ENCODE peak calls at places on chromosomes 16 and 17, in nine cellular contexts. One of them, this sample, is unnamed.

GRCh38 chr17:49373115-49373514 is 11.1 kb upstream of the ZNF652 start:
- DNase-seq in heart right ventricle: no peak
- DNase-seq in AG04449: no peak
- DNase-seq in CD4-positive, alpha-beta T cell: no peak
- DNase-seq in PC-9: no peak
- DNase-seq in GM23338: no peak
- DNase-seq in cardiac muscle cell: no peak
- DNase-seq in mucosa of descending colon: no peak
- DNase-seq in retinal pigment epithelial cell: no peak
- DNase-seq in this sample: no peak

GRCh38 chr17:32259596-32259995 is 6.0 kb upstream of the RHBDL3 start:
- DNase-seq in heart right ventricle: no peak
- DNase-seq in AG04449: no peak
- DNase-seq in CD4-positive, alpha-beta T cell: no peak
- DNase-seq in PC-9: no peak
- DNase-seq in GM23338: no peak
- DNase-seq in cardiac muscle cell: no peak
- DNase-seq in mucosa of descending colon: no peak
- DNase-seq in retinal pigment epithelial cell: no peak
- DNase-seq in this sample: no peak

GRCh38 chr17:77400445-77400870 is 259.7 kb downstream of the SEC14L1 start:
- DNase-seq in heart right ventricle: peak
- DNase-seq in AG04449: no peak
- DNase-seq in CD4-positive, alpha-beta T cell: peak
- DNase-seq in PC-9: no peak
- DNase-seq in GM23338: peak
- DNase-seq in cardiac muscle cell: peak
- DNase-seq in mucosa of descending colon: no peak
- DNase-seq in retinal pigment epithelial cell: no peak
- DNase-seq in this sample: peak

GRCh38 chr16:85612191-85612800 is 826 bp upstream of the GSE1 start:
- DNase-seq in heart right ventricle: peak
- DNase-seq in AG04449: peak
- DNase-seq in CD4-positive, alpha-beta T cell: no peak
- DNase-seq in PC-9: peak
- DNase-seq in GM23338: no peak
- DNase-seq in cardiac muscle cell: peak
- DNase-seq in mucosa of descending colon: peak
- DNase-seq in retinal pigment epithelial cell: peak
- DNase-seq in this sample: peak

GRCh38 chr17:20063665-20064648 is 54.8 kb downstream of the SPECC1 start:
- DNase-seq in heart right ventricle: peak
- DNase-seq in AG04449: peak
- DNase-seq in CD4-positive, alpha-beta T cell: no peak
- DNase-seq in PC-9: peak
- DNase-seq in GM23338: peak
- DNase-seq in cardiac muscle cell: no peak
- DNase-seq in mucosa of descending colon: peak
- DNase-seq in retinal pigment epithelial cell: peak
- DNase-seq in this sample: no peak

GRCh38 chr17:7977805-7978204 is 24.6 kb upstream of the GUCY2D start:
- DNase-seq in heart right ventricle: no peak
- DNase-seq in AG04449: no peak
- DNase-seq in CD4-positive, alpha-beta T cell: no peak
- DNase-seq in PC-9: no peak
- DNase-seq in GM23338: no peak
- DNase-seq in cardiac muscle cell: no peak
- DNase-seq in mucosa of descending colon: no peak
- DNase-seq in retinal pigment epithelial cell: no peak
- DNase-seq in this sample: no peak

GRCh38 chr17:17328251-17328650 is 25.1 kb downstream of the NT5M start:
- DNase-seq in heart right ventricle: no peak
- DNase-seq in AG04449: no peak
- DNase-seq in CD4-positive, alpha-beta T cell: no peak
- DNase-seq in PC-9: no peak
- DNase-seq in GM23338: no peak
- DNase-seq in cardiac muscle cell: no peak
- DNase-seq in mucosa of descending colon: no peak
- DNase-seq in retinal pigment epithelial cell: no peak
- DNase-seq in this sample: no peak

GRCh38 chr16:65728172-65728571 is 606.3 kb upstream of the CDH11 start:
- DNase-seq in heart right ventricle: peak
- DNase-seq in AG04449: no peak
- DNase-seq in CD4-positive, alpha-beta T cell: no peak
- DNase-seq in PC-9: no peak
- DNase-seq in GM23338: peak
- DNase-seq in cardiac muscle cell: peak
- DNase-seq in mucosa of descending colon: no peak
- DNase-seq in retinal pigment epithelial cell: peak
- DNase-seq in this sample: no peak

GRCh38 chr16:30052671-30053372 is 12.7 kb upstream of the ALDOA start:
- DNase-seq in heart right ventricle: peak
- DNase-seq in AG04449: no peak
- DNase-seq in CD4-positive, alpha-beta T cell: peak
- DNase-seq in PC-9: peak
- DNase-seq in GM23338: peak
- DNase-seq in cardiac muscle cell: peak
- DNase-seq in mucosa of descending colon: peak
- DNase-seq in retinal pigment epithelial cell: no peak
- DNase-seq in this sample: peak

GRCh38 chr16:30054451-30054850 is 11.1 kb upstream of the ALDOA start:
- DNase-seq in heart right ventricle: no peak
- DNase-seq in AG04449: no peak
- DNase-seq in CD4-positive, alpha-beta T cell: no peak
- DNase-seq in PC-9: no peak
- DNase-seq in GM23338: no peak
- DNase-seq in cardiac muscle cell: no peak
- DNase-seq in mucosa of descending colon: no peak
- DNase-seq in retinal pigment epithelial cell: no peak
- DNase-seq in this sample: no peak

GRCh38 chr16:30051518-30051917 is 14.0 kb upstream of the ALDOA start:
- DNase-seq in heart right ventricle: no peak
- DNase-seq in AG04449: no peak
- DNase-seq in CD4-positive, alpha-beta T cell: no peak
- DNase-seq in PC-9: no peak
- DNase-seq in GM23338: no peak
- DNase-seq in cardiac muscle cell: no peak
- DNase-seq in mucosa of descending colon: no peak
- DNase-seq in retinal pigment epithelial cell: no peak
- DNase-seq in this sample: no peak

GRCh38 chr16:30053376-30054015 is 12.1 kb upstream of the ALDOA start:
- DNase-seq in heart right ventricle: no peak
- DNase-seq in AG04449: no peak
- DNase-seq in CD4-positive, alpha-beta T cell: no peak
- DNase-seq in PC-9: peak
- DNase-seq in GM23338: no peak
- DNase-seq in cardiac muscle cell: no peak
- DNase-seq in mucosa of descending colon: no peak
- DNase-seq in retinal pigment epithelial cell: no peak
- DNase-seq in this sample: no peak

DNA sequence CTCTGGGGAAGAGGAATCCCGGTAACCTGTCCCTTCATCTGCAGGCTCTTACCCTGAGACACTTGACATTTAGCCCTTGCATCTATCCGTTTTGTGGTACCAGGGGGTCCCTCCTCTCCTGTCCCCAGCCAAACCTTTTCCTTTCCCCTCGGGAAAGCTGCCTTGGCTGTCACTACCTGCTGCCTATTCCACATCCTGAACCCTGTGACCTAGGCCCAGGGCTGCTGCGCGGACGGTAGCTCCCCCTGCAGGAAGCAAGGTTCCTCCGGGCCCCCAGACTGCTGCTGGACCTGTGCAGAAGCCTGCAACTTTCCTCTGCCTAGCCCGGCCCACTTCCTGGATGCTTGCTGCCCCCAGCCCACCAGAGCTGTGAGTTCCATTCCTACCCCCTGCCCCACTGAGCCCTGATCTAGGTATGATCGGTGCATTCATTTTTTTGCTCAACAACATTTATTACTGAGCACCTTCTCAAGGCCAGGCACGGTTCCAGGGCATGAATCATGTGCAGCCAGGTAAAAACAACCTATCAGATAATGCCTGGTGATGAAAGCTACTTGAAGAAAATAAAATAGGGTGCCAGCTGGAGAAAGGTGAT is 10.5 kb upstream of the ALDOA start:
- DNase-seq in heart right ventricle: no peak
- DNase-seq in AG04449: no peak
- DNase-seq in CD4-positive, alpha-beta T cell: peak
- DNase-seq in PC-9: peak
- DNase-seq in GM23338: peak
- DNase-seq in cardiac muscle cell: peak
- DNase-seq in mucosa of descending colon: peak
- DNase-seq in retinal pigment epithelial cell: no peak
- DNase-seq in this sample: no peak
- TF ChIP-seq CTCF in heart right ventricle: peak
- TF ChIP-seq CTCF in AG04449: peak
- TF ChIP-seq CTCF in CD4-positive, alpha-beta T cell: peak
- TF ChIP-seq CTCF in PC-9: peak
- TF ChIP-seq CTCF in GM23338: peak
- TF ChIP-seq CTCF in cardiac muscle cell: peak
- TF ChIP-seq CTCF in mucosa of descending colon: no peak
- TF ChIP-seq CTCF in retinal pigment epithelial cell: peak
- TF ChIP-seq CTCF in this sample: no peak

GRCh38 chr16:54936086-54936978 is 5.7 kb downstream of the IRX5 start:
- DNase-seq in heart right ventricle: peak
- DNase-seq in AG04449: no peak
- DNase-seq in CD4-positive, alpha-beta T cell: no peak
- DNase-seq in PC-9: no peak
- DNase-seq in GM23338: peak
- DNase-seq in cardiac muscle cell: peak
- DNase-seq in mucosa of descending colon: no peak
- DNase-seq in retinal pigment epithelial cell: no peak
- DNase-seq in this sample: no peak

GRCh38 chr16:54933281-54934150 is 2.9 kb downstream of the IRX5 start:
- DNase-seq in heart right ventricle: no peak
- DNase-seq in AG04449: no peak
- DNase-seq in CD4-positive, alpha-beta T cell: no peak
- DNase-seq in PC-9: no peak
- DNase-seq in GM23338: peak
- DNase-seq in cardiac muscle cell: peak
- DNase-seq in mucosa of descending colon: no peak
- DNase-seq in retinal pigment epithelial cell: no peak
- DNase-seq in this sample: no peak

GRCh38 chr16:54935411-54936085 is 4.9 kb downstream of the IRX5 start:
- DNase-seq in heart right ventricle: no peak
- DNase-seq in AG04449: no peak
- DNase-seq in CD4-positive, alpha-beta T cell: no peak
- DNase-seq in PC-9: no peak
- DNase-seq in GM23338: peak
- DNase-seq in cardiac muscle cell: no peak
- DNase-seq in mucosa of descending colon: no peak
- DNase-seq in retinal pigment epithelial cell: no peak
- DNase-seq in this sample: no peak

GRCh38 chr16:54932737-54933254 is 2.1 kb downstream of the IRX5 start:
- DNase-seq in heart right ventricle: no peak
- DNase-seq in AG04449: no peak
- DNase-seq in CD4-positive, alpha-beta T cell: no peak
- DNase-seq in PC-9: no peak
- DNase-seq in GM23338: peak
- DNase-seq in cardiac muscle cell: peak
- DNase-seq in mucosa of descending colon: no peak
- DNase-seq in retinal pigment epithelial cell: no peak
- DNase-seq in this sample: no peak

DNA sequence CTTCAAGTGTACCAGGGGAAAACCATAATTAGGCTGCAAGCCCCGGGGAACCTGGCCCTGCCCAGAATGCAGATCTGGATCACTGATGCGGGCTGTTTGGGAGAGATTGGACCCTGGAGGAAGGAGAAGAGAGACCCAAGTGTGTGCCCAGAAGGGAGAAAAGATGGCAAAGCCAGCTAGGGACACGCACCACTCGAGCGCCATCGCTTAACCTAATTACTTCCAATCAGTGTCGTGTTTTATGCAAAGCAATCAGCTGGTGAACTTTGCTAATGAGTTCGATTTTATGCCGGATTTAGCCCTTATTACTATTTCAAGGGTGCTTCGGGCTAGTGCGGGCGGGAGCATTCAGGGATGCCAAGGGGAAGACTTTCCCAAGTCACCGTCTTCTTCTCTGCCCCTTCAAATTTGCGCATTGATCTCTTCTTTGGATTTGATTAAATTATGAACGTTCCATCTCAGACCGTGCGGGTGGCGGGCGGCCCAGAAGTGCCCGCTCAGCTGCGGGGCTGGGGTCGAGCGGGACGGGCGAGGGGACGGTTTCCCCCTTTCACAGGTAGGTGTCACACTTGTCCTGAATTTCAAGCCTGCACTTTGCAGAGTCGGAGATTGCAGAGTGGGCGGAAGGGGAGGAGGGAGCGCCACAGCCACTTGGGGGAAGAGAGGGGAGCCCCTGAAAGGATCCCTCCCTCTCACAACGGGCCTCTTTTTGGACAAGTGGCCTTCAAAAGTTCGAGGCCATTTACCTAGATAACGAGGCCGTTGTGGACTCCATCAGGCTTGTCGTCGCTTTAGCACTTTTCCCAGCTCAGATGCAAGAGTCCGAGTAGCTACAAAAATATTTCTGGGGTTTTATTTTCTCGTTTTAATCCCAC is 4.1 kb downstream of the IRX5 start:
- DNase-seq in heart right ventricle: peak
- DNase-seq in AG04449: no peak
- DNase-seq in CD4-positive, alpha-beta T cell: no peak
- DNase-seq in PC-9: no peak
- DNase-seq in GM23338: peak
- DNase-seq in cardiac muscle cell: peak
- DNase-seq in mucosa of descending colon: no peak
- DNase-seq in retinal pigment epithelial cell: no peak
- DNase-seq in this sample: no peak
- TF ChIP-seq CTCF in heart right ventricle: no peak
- TF ChIP-seq CTCF in AG04449: peak
- TF ChIP-seq CTCF in CD4-positive, alpha-beta T cell: no peak
- TF ChIP-seq CTCF in PC-9: no peak
- TF ChIP-seq CTCF in GM23338: peak
- TF ChIP-seq CTCF in cardiac muscle cell: no peak
- TF ChIP-seq CTCF in mucosa of descending colon: no peak
- TF ChIP-seq CTCF in retinal pigment epithelial cell: no peak
- TF ChIP-seq CTCF in this sample: no peak

GRCh38 chr16:5639531-5639930 is 541.9 kb upstream of the EEF2KMT start:
- DNase-seq in heart right ventricle: no peak
- DNase-seq in AG04449: no peak
- DNase-seq in CD4-positive, alpha-beta T cell: no peak
- DNase-seq in PC-9: no peak
- DNase-seq in GM23338: no peak
- DNase-seq in cardiac muscle cell: no peak
- DNase-seq in mucosa of descending colon: no peak
- DNase-seq in retinal pigment epithelial cell: no peak
- DNase-seq in this sample: no peak

GRCh38 chr16:5634781-5635180 is 537.2 kb upstream of the EEF2KMT start:
- DNase-seq in heart right ventricle: no peak
- DNase-seq in AG04449: no peak
- DNase-seq in CD4-positive, alpha-beta T cell: no peak
- DNase-seq in PC-9: no peak
- DNase-seq in GM23338: no peak
- DNase-seq in cardiac muscle cell: no peak
- DNase-seq in mucosa of descending colon: no peak
- DNase-seq in retinal pigment epithelial cell: no peak
- DNase-seq in this sample: no peak

GRCh38 chr16:5633845-5634440 is 536.3 kb upstream of the EEF2KMT start:
- DNase-seq in heart right ventricle: no peak
- DNase-seq in AG04449: no peak
- DNase-seq in CD4-positive, alpha-beta T cell: no peak
- DNase-seq in PC-9: no peak
- DNase-seq in GM23338: peak
- DNase-seq in cardiac muscle cell: peak
- DNase-seq in mucosa of descending colon: no peak
- DNase-seq in retinal pigment epithelial cell: no peak
- DNase-seq in this sample: no peak
- TF ChIP-seq CTCF in heart right ventricle: peak
- TF ChIP-seq CTCF in AG04449: no peak
- TF ChIP-seq CTCF in CD4-positive, alpha-beta T cell: no peak
- TF ChIP-seq CTCF in PC-9: peak
- TF ChIP-seq CTCF in GM23338: peak
- TF ChIP-seq CTCF in cardiac muscle cell: no peak
- TF ChIP-seq CTCF in mucosa of descending colon: no peak
- TF ChIP-seq CTCF in retinal pigment epithelial cell: peak
- TF ChIP-seq CTCF in this sample: no peak

DNA sequence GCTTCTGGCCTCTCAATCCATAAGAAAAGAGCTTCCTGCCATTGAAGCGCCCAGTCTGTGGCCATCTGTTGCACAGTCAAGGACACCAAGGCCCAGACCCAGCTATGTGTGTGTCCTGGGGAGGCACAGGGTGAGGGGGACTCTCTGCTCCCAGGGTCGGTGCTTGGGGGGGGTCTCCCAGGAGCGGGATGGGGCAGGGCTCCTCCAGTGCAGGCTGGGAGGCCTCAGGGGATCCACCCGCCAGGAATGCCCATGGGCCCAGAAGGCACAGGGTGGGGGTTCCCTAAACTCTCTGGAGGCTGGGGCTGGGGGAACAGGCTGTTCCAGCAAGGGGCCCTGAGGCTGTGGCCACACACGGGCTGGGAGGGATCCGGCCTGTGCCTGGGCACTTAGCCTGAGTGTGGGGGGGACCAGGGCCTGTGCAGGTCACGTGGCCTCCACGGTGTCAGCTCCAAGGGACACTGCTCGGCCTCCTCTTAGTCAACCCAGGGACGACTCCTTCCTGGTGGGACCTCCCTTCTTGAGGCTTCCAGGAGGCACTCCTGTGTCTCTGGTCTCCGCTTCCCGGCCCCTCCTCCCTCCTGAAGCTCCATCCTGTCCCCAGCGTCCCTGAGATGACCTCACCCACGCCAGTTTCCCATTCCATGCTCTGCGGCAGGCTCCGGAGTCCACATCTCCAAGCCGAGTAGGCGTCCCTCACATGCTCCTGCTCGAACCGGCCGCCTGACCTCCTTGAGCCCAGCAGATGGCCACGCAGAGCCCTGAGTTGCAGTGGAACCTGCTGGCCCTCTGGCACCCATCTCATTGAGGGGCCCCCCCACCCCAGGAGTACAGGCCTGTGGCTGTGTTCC is 23.1 kb upstream of the BAHCC1 start:
- DNase-seq in heart right ventricle: peak
- DNase-seq in AG04449: no peak
- DNase-seq in CD4-positive, alpha-beta T cell: no peak
- DNase-seq in PC-9: peak
- DNase-seq in GM23338: peak
- DNase-seq in cardiac muscle cell: peak
- DNase-seq in mucosa of descending colon: no peak
- DNase-seq in retinal pigment epithelial cell: no peak
- DNase-seq in this sample: no peak
- TF ChIP-seq CTCF in heart right ventricle: peak
- TF ChIP-seq CTCF in AG04449: peak
- TF ChIP-seq CTCF in CD4-positive, alpha-beta T cell: no peak
- TF ChIP-seq CTCF in PC-9: peak
- TF ChIP-seq CTCF in GM23338: peak
- TF ChIP-seq CTCF in cardiac muscle cell: peak
- TF ChIP-seq CTCF in mucosa of descending colon: no peak
- TF ChIP-seq CTCF in retinal pigment epithelial cell: peak
- TF ChIP-seq CTCF in this sample: no peak